ENCODE peak calls at places on chromosomes 13 and 19, in ten cellular contexts. W is RWPE1; H is osteoblast; L is CD4-positive, alpha-beta T cell; K is mesothelial cell of epicardium; O is upper lobe of right lung; S is fibroblast of pulmonary artery; M is AG04450; F is BJ; Z is colonic mucosa. J is an unnamed sample.

GRCh38 chr19:33720155-33720493 is 76.5 kb upstream of the KCTD15 start:
- DNase-seq in W (no peak), H (peak), L (no peak), K (no peak), O (no peak), S (no peak), M (no peak), F (no peak), Z (no peak), J (no peak)

GRCh38 chr13:48448963-48449614 is 36.2 kb upstream of the LPAR6 start:
- DNase-seq in W (peak), H (no peak), L (no peak), K (no peak), O (no peak), S (peak), M (peak), F (peak), Z (no peak), J (no peak)

GRCh38 chr13:54913668-54914067 is 1885.1 kb downstream of the OLFM4 start:
- DNase-seq in W (no peak), H (no peak), L (no peak), K (no peak), O (no peak), S (no peak), M (no peak), F (no peak), Z (no peak), J (no peak)

GRCh38 chr19:33988601-33989000 is 183.7 kb upstream of the LSM14A start:
- DNase-seq in W (no peak), H (no peak), L (no peak), K (no peak), O (no peak), S (no peak), M (no peak), F (no peak), Z (no peak), J (no peak)

GRCh38 chr13:23921451-23921888 is 24.2 kb upstream of the C1QTNF9B start:
- DNase-seq in W (peak), H (no peak), L (no peak), K (no peak), O (no peak), S (peak), M (peak), F (no peak), Z (peak), J (no peak)

GRCh38 chr19:5435642-5436017 is 19.6 kb upstream of the ZNRF4 start:
- DNase-seq in W (no peak), H (no peak), L (no peak), K (no peak), O (no peak), S (no peak), M (no peak), F (no peak), Z (no peak), J (no peak)

GRCh38 chr19:35195822-35196221 is 32.7 kb downstream of the FAM187B start:
- DNase-seq in W (no peak), H (peak), L (no peak), K (no peak), O (no peak), S (no peak), M (no peak), F (peak), Z (no peak), J (no peak)

GRCh38 chr19:41355802-41356201 is 2.1 kb upstream of the TGFB1 start:
- DNase-seq in W (no peak), H (peak), L (no peak), K (no peak), O (no peak), S (no peak), M (no peak), F (no peak), Z (no peak), J (no peak)

GRCh38 chr13:35838356-35838755 is 292.8 kb downstream of the DCLK1 start:
- DNase-seq in W (peak), H (no peak), L (no peak), K (no peak), O (no peak), S (peak), M (peak), F (peak), Z (no peak), J (no peak)

GRCh38 chr13:23288995-23289394 is 108.2 kb downstream of the SGCG start:
- DNase-seq in W (no peak), H (no peak), L (no peak), K (no peak), O (no peak), S (no peak), M (no peak), F (no peak), Z (no peak), J (no peak)

GRCh38 chr13:110638814-110639806 is 23.8 kb downstream of the NAXD start:
- DNase-seq in W (no peak), H (no peak), L (no peak), K (no peak), O (no peak), S (no peak), M (no peak), F (no peak), Z (no peak), J (no peak)

GRCh38 chr19:3573162-3573857 is 566 bp downstream of the HMG20B start:
- DNase-seq in W (no peak), H (peak), L (no peak), K (no peak), O (peak), S (no peak), M (no peak), F (no peak), Z (peak), J (no peak)

GRCh38 chr13:105466376-105466775 is 1069.1 kb downstream of the EFNB2 start:
- DNase-seq in W (no peak), H (no peak), L (no peak), K (no peak), O (no peak), S (no peak), M (no peak), F (no peak), Z (no peak), J (no peak)

GRCh38 chr19:13492128-13492527 is 14.2 kb downstream of the CACNA1A start:
- DNase-seq in W (no peak), H (peak), L (no peak), K (no peak), O (no peak), S (peak), M (peak), F (peak), Z (no peak), J (no peak)

GRCh38 chr19:1905863-1906375 is 720 bp downstream of the ADAT3 start:
- DNase-seq in W (no peak), H (no peak), L (no peak), K (no peak), O (no peak), S (no peak), M (no peak), F (no peak), Z (no peak), J (no peak)

GRCh38 chr19:36106991-36107390 is 4.0 kb upstream of the OVOL3 start:
- DNase-seq in W (no peak), H (no peak), L (no peak), K (no peak), O (no peak), S (no peak), M (no peak), F (no peak), Z (no peak), J (no peak)

GRCh38 chr19:11151181-11151580 is 4.4 kb downstream of the SPC24 start:
- DNase-seq in W (no peak), H (peak), L (no peak), K (no peak), O (no peak), S (no peak), M (no peak), F (no peak), Z (no peak), J (no peak)

GRCh38 chr13:21435710-21436151 is 23.4 kb downstream of the ZDHHC20 start:
- DNase-seq in W (peak), H (peak), L (no peak), K (no peak), O (peak), S (peak), M (peak), F (peak), Z (peak), J (no peak)

GRCh38 chr13:77305276-77305675 is 21.6 kb downstream of the MYCBP2 start:
- DNase-seq in W (no peak), H (no peak), L (no peak), K (no peak), O (no peak), S (peak), M (no peak), F (no peak), Z (no peak), J (no peak)

GRCh38 chr13:47603365-47603764 is 397.7 kb downstream of the SUCLA2 start:
- DNase-seq in W (no peak), H (no peak), L (no peak), K (no peak), O (no peak), S (no peak), M (no peak), F (no peak), Z (no peak), J (no peak)

GRCh38 chr13:78816154-78816553 is 157.2 kb upstream of the OBI1 start:
- DNase-seq in W (no peak), H (no peak), L (no peak), K (no peak), O (no peak), S (no peak), M (no peak), F (no peak), Z (no peak), J (no peak)

GRCh38 chr13:84896128-84896527 is 903.1 kb downstream of the SLITRK6 start:
- DNase-seq in W (peak), H (peak), L (no peak), K (no peak), O (no peak), S (peak), M (peak), F (peak), Z (peak), J (no peak)

GRCh38 chr13:48069573-48069972 is 25.3 kb downstream of the MED4 start:
- DNase-seq in W (no peak), H (no peak), L (no peak), K (no peak), O (no peak), S (no peak), M (no peak), F (no peak), Z (no peak), J (no peak)

GRCh38 chr13:29104461-29104860 is 284.3 kb downstream of the MTUS2 start:
- DNase-seq in W (no peak), H (no peak), L (no peak), K (no peak), O (no peak), S (no peak), M (no peak), F (no peak), Z (no peak), J (no peak)

GRCh38 chr19:31600731-31601295 is 251.6 kb upstream of the TSHZ3 start:
- DNase-seq in W (no peak), H (no peak), L (no peak), K (no peak), O (no peak), S (no peak), M (no peak), F (no peak), Z (no peak), J (no peak)

GRCh38 chr19:43408043-43408442 is 6.6 kb upstream of the TEX101 start:
- DNase-seq in W (no peak), H (no peak), L (no peak), K (no peak), O (no peak), S (no peak), M (no peak), F (no peak), Z (no peak), J (no peak)

DNA sequence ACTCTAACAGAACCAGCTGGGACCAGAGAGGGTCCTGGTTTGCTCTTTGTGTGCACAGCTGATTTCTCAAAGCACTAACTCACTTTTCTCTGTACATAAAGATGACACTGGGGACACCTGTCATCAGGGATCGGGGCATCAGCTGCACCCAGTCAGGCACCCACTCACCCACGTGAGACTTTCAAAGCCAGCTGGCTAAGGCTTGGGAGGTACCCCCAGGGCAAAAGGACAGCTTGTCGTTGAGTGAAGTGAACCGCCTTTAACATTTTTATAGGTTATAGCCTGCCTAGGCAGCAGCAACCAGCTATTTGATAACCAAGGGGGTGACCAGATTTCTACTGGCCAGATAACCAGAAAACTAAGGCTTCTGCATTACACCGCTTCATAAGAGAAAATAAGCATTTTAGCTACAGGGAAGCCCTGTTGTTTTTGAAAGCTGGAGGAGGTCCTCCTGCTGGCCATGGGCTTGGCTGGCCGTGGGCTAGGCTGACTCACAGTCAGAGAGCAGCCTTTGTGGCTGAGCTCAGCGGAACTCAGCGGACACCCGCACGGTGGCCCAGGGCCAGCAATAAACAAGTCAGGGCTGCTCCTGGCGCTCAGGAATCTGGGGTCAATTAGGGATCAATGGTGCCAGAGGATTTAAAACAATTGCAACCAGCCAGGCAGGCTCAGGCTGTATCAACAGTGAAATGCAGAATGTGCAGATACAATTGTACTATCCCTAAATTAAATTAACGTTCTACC is 57.1 kb downstream of the ALOX5AP start:
- DNase-seq in W (peak), H (peak), L (no peak), K (no peak), O (peak), S (peak), M (peak), F (peak), Z (peak), J (no peak)
- TF ChIP-seq CTCF in W (no peak), H (peak), L (no peak), K (no peak), O (peak), S (peak), M (peak), F (peak), Z (no peak), J (no peak)

DNA sequence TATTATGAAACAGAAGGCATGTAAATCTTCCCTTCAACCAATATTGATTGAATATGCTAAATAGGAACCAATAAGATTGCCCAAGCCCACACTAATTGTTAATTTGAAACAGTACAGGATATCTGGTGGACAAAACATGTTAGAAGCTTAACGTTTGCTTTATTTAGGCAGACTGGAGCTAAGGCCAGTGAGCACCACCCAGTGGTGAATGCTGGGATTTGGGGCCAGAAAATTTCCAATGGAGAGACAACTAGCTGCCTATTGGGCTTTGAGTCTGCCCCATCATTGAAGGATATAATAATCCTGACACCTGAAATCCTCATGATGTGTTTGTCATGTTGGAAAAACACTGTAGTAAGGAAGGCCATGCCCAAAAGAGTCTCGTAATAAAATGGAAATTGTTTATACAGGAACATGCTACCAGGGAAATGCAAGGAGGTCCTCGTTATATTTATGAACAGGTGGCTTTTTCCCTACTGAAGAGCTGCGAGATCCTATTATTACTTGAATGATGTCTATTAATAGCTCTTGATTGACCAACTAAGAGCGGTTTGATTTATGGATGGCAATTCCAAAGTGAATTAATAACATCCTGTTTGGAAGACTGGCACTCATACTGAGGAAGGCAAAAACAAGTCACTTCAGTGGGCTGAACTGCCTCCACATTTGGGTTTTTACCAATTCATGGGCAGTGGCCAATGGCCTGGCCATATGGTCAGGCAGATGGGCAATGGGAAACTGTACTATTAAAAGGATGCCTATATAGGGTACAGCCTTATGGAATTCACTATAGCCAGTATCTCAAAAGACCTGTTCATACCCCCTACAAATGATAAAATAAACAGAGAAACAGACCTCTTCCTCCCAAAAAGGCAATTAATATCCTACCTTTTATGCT is 8.7 kb downstream of the SIGLECL1 start:
- DNase-seq in W (peak), H (peak), L (no peak), K (no peak), O (no peak), S (peak), M (no peak), F (no peak), Z (peak), J (no peak)
- TF ChIP-seq CTCF in W (peak), H (peak), L (peak), K (peak), O (peak), S (peak), M (peak), F (peak), Z (peak), J (no peak)

GRCh38 chr19:51327066-51327985 is 14.6 kb downstream of the VSIG10L start:
- DNase-seq in W (peak), H (peak), L (peak), K (no peak), O (peak), S (peak), M (no peak), F (no peak), Z (peak), J (no peak)
- TF ChIP-seq CTCF in W (peak), H (no peak), L (no peak), K (no peak), O (peak), S (no peak), M (no peak), F (no peak), Z (no peak), J (no peak)

GRCh38 chr19:17972230-17972629 is 5.3 kb downstream of the KCNN1 start:
- DNase-seq in W (no peak), H (peak), L (no peak), K (no peak), O (no peak), S (no peak), M (no peak), F (no peak), Z (no peak), J (no peak)

GRCh38 chr19:17967258-17968051 is 548 bp downstream of the KCNN1 start:
- DNase-seq in W (no peak), H (peak), L (no peak), K (no peak), O (no peak), S (no peak), M (no peak), F (no peak), Z (no peak), J (no peak)

GRCh38 chr19:17966497-17967257 is at the start of gene KCNN1:
- DNase-seq in W (peak), H (peak), L (no peak), K (no peak), O (no peak), S (no peak), M (no peak), F (no peak), Z (no peak), J (no peak)

GRCh38 chr19:17968376-17968775 is 1.5 kb downstream of the KCNN1 start:
- DNase-seq in W (no peak), H (peak), L (no peak), K (no peak), O (no peak), S (no peak), M (no peak), F (no peak), Z (no peak), J (no peak)

DNA sequence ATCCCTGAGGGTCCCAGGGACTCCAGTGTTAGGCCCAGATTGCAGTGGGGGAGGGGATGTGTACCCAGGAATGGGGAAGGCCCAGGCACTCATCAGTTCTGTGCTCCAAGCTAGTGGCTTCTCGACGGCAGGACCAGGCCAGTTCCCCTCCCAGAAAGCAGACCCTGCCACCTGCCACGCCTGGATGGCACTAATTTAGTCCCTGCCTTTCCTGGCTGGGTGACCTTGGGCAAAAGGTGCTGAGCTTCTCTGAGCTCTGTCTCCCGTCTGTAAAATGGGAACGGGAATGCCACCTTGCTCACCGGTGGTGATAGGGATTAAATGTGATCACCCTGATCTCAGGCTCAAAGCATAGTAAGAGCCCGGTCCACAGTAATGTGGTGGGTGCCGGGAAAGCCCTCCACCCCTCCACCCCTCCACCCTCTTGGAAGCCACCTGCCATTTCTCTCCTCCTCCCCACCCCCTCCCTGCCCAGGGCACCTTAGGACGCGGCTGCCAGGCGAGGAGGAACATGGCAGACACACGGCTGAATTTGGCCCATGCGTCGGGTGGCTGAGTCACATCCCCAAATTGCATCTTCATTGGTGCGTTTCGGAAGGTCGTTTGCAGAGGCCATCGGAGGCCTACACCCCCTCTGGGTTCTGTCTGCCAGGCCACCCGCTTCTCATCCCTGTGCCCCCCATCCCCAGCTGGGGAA is 2.3 kb downstream of the KCNN1 start:
- DNase-seq in W (no peak), H (peak), L (no peak), K (no peak), O (no peak), S (no peak), M (no peak), F (no peak), Z (no peak), J (no peak)
- TF ChIP-seq CTCF in W (no peak), H (no peak), L (no peak), K (no peak), O (no peak), S (no peak), M (no peak), F (no peak), Z (no peak), J (no peak)

DNA sequence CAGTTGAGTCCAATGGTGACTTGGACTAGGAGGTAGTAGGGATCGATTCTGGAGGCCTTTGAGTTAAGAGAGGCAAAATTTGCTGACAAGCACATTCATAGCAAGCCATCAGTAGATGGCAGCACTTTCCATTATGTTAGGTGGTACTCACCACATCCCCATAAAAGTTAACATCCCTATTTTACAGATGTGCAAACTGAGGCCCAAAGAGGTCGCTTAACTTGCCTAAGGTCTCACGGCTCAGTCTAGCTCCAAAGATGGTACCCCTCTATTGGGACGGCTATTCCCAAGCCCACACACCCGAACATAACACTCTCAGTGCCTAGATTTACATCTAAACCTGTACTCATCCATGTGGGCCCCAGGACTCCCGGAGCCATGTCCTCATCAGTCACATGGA is 21.5 kb upstream of the FOSB start:
- DNase-seq in W (no peak), H (peak), L (no peak), K (no peak), O (no peak), S (peak), M (no peak), F (no peak), Z (no peak), J (no peak)
- TF ChIP-seq CTCF in W (no peak), H (peak), L (peak), K (no peak), O (peak), S (peak), M (peak), F (peak), Z (no peak), J (no peak)

GRCh38 chr19:18946918-18947317 is 5.9 kb upstream of the HOMER3 start:
- DNase-seq in W (no peak), H (peak), L (no peak), K (no peak), O (no peak), S (no peak), M (no peak), F (no peak), Z (no peak), J (no peak)
- TF ChIP-seq CTCF in W (no peak), H (no peak), L (no peak), K (no peak), O (no peak), S (no peak), M (no peak), F (no peak), Z (no peak), J (no peak)

GRCh38 chr13:95503662-95504061 is 48.9 kb upstream of the CLDN10 start:
- DNase-seq in W (no peak), H (no peak), L (no peak), K (no peak), O (no peak), S (no peak), M (no peak), F (no peak), Z (no peak), J (no peak)
- TF ChIP-seq CTCF in W (no peak), H (no peak), L (no peak), K (no peak), O (no peak), S (no peak), M (no peak), F (no peak), Z (no peak), J (no peak)

GRCh38 chr13:81540777-81541176 is 1199.9 kb upstream of the SPRY2 start:
- DNase-seq in W (no peak), H (no peak), L (no peak), K (no peak), O (no peak), S (no peak), M (no peak), F (no peak), Z (no peak), J (no peak)
- TF ChIP-seq CTCF in W (no peak), H (no peak), L (no peak), K (peak), O (no peak), S (no peak), M (no peak), F (no peak), Z (no peak), J (no peak)

J was measured in omental fat pad.